ENCODE peak calls at places on chromosomes 3 and 15, in ten cellular contexts. Q, H, V, D, T, G, E, J, F and Z are unnamed samples.

GRCh38 chr15:76682259-76682658 is 222.9 kb downstream of the SCAPER start:
- DNase-seq in T (no peak), V (no peak), H (no peak), F (no peak), D (no peak), G (no peak), E (peak; percentile 34), J (no peak), Q (no peak), Z (no peak)

GRCh38 chr3:71102111-71103039 is 481.2 kb downstream of the FOXP1 start:
- DNase-seq in D (no peak), T (no peak), J (peak; percentile 44), E (no peak), G (no peak), V (no peak), H (no peak), Q (no peak), F (peak; percentile 98), Z (no peak)

GRCh38 chr3:177483182-177483967 is 286.1 kb upstream of the TBL1XR1 start:
- DNase-seq in G (peak; percentile 21), E (no peak), T (no peak), J (peak; percentile 17), D (peak; percentile 31), F (no peak), V (no peak), H (no peak), Q (no peak), Z (no peak)

GRCh38 chr15:54280726-54281125 is 302.5 kb downstream of the UNC13C start:
- DNase-seq in G (no peak), E (no peak), T (no peak), J (no peak), V (no peak), H (no peak), F (no peak), D (no peak), Q (no peak), Z (no peak)

GRCh38 chr15:59292393-59292792 is 80.3 kb downstream of the MYO1E start:
- DNase-seq in Q (no peak), G (peak; percentile 34), V (no peak), D (no peak), T (no peak), H (no peak), J (no peak), E (no peak), F (peak; percentile 26), Z (no peak)

GRCh38 chr15:30791239-30791638 is 112.5 kb upstream of the FAN1 start:
- DNase-seq in J (no peak), D (no peak), H (no peak), Q (no peak), F (no peak), V (no peak), E (no peak), G (no peak), T (no peak), Z (no peak)

GRCh38 chr15:52857471-52857870 is 67.3 kb upstream of the ONECUT1 start:
- DNase-seq in E (no peak), T (no peak), V (no peak), J (no peak), H (no peak), D (no peak), G (no peak), F (no peak), Q (no peak), Z (no peak)

GRCh38 chr3:128518587-128519490 is 25.8 kb upstream of the GATA2 start:
- DNase-seq in E (no peak), H (no peak), V (no peak), D (no peak), Q (no peak), J (no peak), G (no peak), F (no peak), T (no peak), Z (no peak)

GRCh38 chr3:31858439-31858838 is 122.6 kb downstream of the OSBPL10 start:
- DNase-seq in D (no peak), G (no peak), H (no peak), V (no peak), J (no peak), Q (no peak), E (no peak), F (no peak), T (no peak), Z (no peak)

GRCh38 chr3:196604548-196604947 is 34.9 kb upstream of the NRROS start:
- DNase-seq in E (no peak), V (no peak), T (no peak), J (no peak), H (no peak), D (no peak), Q (no peak), G (no peak), F (no peak), Z (no peak)

GRCh38 chr3:52524752-52525661 is 8.7 kb downstream of the NT5DC2 start:
- DNase-seq in V (peak; percentile 61), E (peak; percentile 73), T (no peak), D (no peak), G (peak; percentile 60), H (peak; percentile 75), Q (no peak), J (no peak), F (no peak), Z (peak; percentile 78)

GRCh38 chr3:44468572-44469520 is 8.6 kb downstream of the ZNF445 start:
- DNase-seq in H (no peak), Q (no peak), D (peak; percentile 22), G (no peak), F (peak; percentile 9), V (no peak), T (peak; percentile 19), E (no peak), J (no peak), Z (no peak)

GRCh38 chr15:60255390-60255789 is 142.4 kb downstream of the ANXA2 start:
- DNase-seq in H (no peak), Q (peak; percentile 26), D (peak; percentile 13), J (peak; percentile 69), F (no peak), E (no peak), V (no peak), G (peak; percentile 12), T (peak; percentile 50), Z (no peak)

GRCh38 chr3:192904632-192905289 is 12.9 kb downstream of the MB21D2 start:
- DNase-seq in F (no peak), T (no peak), J (no peak), H (no peak), Q (no peak), V (no peak), G (no peak), E (no peak), D (no peak), Z (no peak)

GRCh38 chr3:38641461-38642110 is 7.9 kb downstream of the SCN5A start:
- DNase-seq in Q (no peak), T (no peak), J (no peak), H (peak; percentile 46), G (no peak), F (no peak), D (no peak), E (no peak), V (no peak), Z (no peak)
- TF ChIP-seq CTCF in Q (no peak), T (no peak), J (no peak), H (no peak), G (no peak), F (no peak), D (no peak), E (no peak), V (no peak), Z (no peak)

GRCh38 chr15:96183020-96183926 is 147.2 kb upstream of the NR2F2 start:
- DNase-seq in E (no peak), T (no peak), V (no peak), D (no peak), G (no peak), J (no peak), Q (no peak), F (peak; percentile 36), H (no peak), Z (no peak)
- H3K4me3 ChIP-seq in E (no peak overlapping the region), T (no peak overlapping the region), V (no peak overlapping the region), D (no peak overlapping the region), G (no peak overlapping the region), J (no peak overlapping the region), Q (no peak overlapping the region), F (no peak overlapping the region), H (no peak overlapping the region), Z (no peak overlapping the region)

GRCh38 chr3:17967111-17967510 is 224.7 kb upstream of the TBC1D5 start:
- DNase-seq in E (no peak), H (no peak), F (no peak), T (no peak), D (no peak), V (no peak), J (no peak), Q (no peak), G (no peak), Z (no peak)

GRCh38 chr3:17964113-17964512 is 221.7 kb upstream of the TBC1D5 start:
- DNase-seq in Q (no peak), T (no peak), F (no peak), J (no peak), H (no peak), E (no peak), V (no peak), D (no peak), G (no peak), Z (no peak)

GRCh38 chr3:17969244-17969643 is 226.8 kb upstream of the TBC1D5 start:
- DNase-seq in G (no peak), E (no peak), F (no peak), Q (no peak), T (no peak), J (no peak), V (no peak), H (no peak), D (no peak), Z (no peak)

GRCh38 chr3:17967953-17968352 is 225.5 kb upstream of the TBC1D5 start:
- DNase-seq in D (no peak), F (no peak), J (no peak), Q (no peak), T (no peak), G (no peak), H (no peak), E (no peak), V (no peak), Z (no peak)

DNA sequence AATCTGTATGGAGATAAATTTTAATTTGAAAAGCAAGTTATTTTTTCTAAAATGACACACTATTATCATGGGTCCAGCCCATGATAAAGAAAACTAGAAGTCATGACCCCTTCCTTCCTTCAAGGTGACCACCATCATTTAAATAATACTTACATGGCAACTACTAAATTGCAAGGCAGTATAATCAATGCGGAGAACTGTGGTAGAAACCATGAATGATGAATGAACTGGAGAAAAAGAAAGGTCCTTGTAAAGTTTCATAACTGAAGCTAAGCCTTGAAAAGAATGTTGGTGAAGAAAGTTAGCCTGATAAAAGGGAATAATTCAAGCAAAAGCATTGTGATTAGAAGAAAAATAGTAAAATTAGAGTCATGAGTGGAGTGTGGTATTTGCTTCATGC is 222.9 kb upstream of the TBC1D5 start:
- DNase-seq in H (no peak), Q (no peak), E (no peak), D (no peak), G (no peak), J (no peak), T (no peak), F (no peak), V (no peak), Z (no peak)
- TF ChIP-seq CTCF in H (no peak), Q (no peak), E (no peak), D (no peak), G (no peak), J (no peak), T (no peak), F (no peak), V (no peak), Z (no peak)

DNA sequence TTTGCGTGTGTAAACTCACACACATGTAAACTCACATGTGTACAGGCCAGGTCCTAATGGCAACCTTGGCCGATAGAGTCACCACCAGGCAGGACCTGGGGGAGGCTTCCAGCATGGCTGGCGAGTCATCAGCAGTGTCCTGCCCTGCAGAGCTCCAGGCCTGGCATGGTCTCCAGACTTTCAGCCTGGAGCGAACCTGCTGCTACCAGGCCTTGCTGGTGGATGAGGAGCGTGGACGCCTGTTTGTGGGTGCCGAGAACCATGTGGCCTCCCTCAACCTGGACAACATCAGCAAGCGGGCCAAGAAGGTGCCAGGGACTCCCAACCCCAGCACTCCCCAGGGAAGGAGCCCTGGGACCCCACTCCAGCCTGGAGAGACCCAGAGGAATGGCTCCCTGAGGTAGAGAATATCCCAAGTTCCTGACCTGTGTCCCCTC is 1.0 kb downstream of the SEMA3B start:
- DNase-seq in H (no peak), D (no peak), E (no peak), J (peak; percentile 51), Q (no peak), V (no peak), G (no peak), T (no peak), F (peak; percentile 47), Z (no peak)
- H3K4me3 ChIP-seq in H (peak overlapping the region; percentile 55), D (peak overlapping the region; percentile 47), E (no peak overlapping the region), J (no peak overlapping the region), Q (no peak overlapping the region), V (peak overlapping the region; percentile 70), G (no peak overlapping the region), T (no peak overlapping the region), F (peak overlapping the region; percentile 53), Z (peak overlapping the region; percentile 70)